ENCODE peak calls at places on chromosomes 5 and 9, in six cellular contexts. One of them, this sample, is unnamed. For H3K9me3, the result is how much of the 10 kb centered on the place peaks cover.

GRCh38 chr9:114988962-114989599 is 58.7 kb upstream of the TNFSF8 start:
- DNase-seq in Peyer's patch: no peak
- DNase-seq in CD8-positive, alpha-beta T cell: no peak
- DNase-seq in uterus: no peak
- DNase-seq in right atrium auricular region: no peak
- DNase-seq in left lung: no peak
- DNase-seq in this sample: no peak

GRCh38 chr5:150122158-150122510 is 33.5 kb downstream of the PDGFRB start:
- DNase-seq in Peyer's patch: no peak
- DNase-seq in CD8-positive, alpha-beta T cell: no peak
- DNase-seq in uterus: peak
- DNase-seq in right atrium auricular region: no peak
- DNase-seq in left lung: peak
- DNase-seq in this sample: peak

GRCh38 chr5:59923465-59923864 is 29.9 kb upstream of the PDE4D start:
- DNase-seq in Peyer's patch: no peak
- DNase-seq in CD8-positive, alpha-beta T cell: no peak
- DNase-seq in uterus: no peak
- DNase-seq in right atrium auricular region: no peak
- DNase-seq in left lung: no peak
- DNase-seq in this sample: no peak

GRCh38 chr5:177230660-177231059 is 72.9 kb downstream of the RAB24 start:
- DNase-seq in Peyer's patch: no peak
- DNase-seq in CD8-positive, alpha-beta T cell: no peak
- DNase-seq in uterus: no peak
- DNase-seq in right atrium auricular region: no peak
- DNase-seq in left lung: no peak
- DNase-seq in this sample: no peak

GRCh38 chr5:113249216-113249615 is 185.6 kb downstream of the TSSK1B start:
- DNase-seq in Peyer's patch: no peak
- DNase-seq in CD8-positive, alpha-beta T cell: no peak
- DNase-seq in uterus: no peak
- DNase-seq in right atrium auricular region: no peak
- DNase-seq in left lung: no peak
- DNase-seq in this sample: no peak

GRCh38 chr5:57817001-57817453 is 334.4 kb upstream of the ACTBL2 start:
- DNase-seq in Peyer's patch: no peak
- DNase-seq in CD8-positive, alpha-beta T cell: no peak
- DNase-seq in uterus: no peak
- DNase-seq in right atrium auricular region: no peak
- DNase-seq in left lung: no peak
- DNase-seq in this sample: no peak

GRCh38 chr5:138668451-138668850 is 84.8 kb upstream of the CTNNA1 start:
- DNase-seq in Peyer's patch: no peak
- DNase-seq in CD8-positive, alpha-beta T cell: peak
- DNase-seq in uterus: no peak
- DNase-seq in right atrium auricular region: no peak
- DNase-seq in left lung: no peak
- DNase-seq in this sample: no peak

GRCh38 chr5:156147251-156147947 is 179.6 kb upstream of the SGCD start:
- DNase-seq in Peyer's patch: no peak
- DNase-seq in CD8-positive, alpha-beta T cell: no peak
- DNase-seq in uterus: no peak
- DNase-seq in right atrium auricular region: no peak
- DNase-seq in left lung: no peak
- DNase-seq in this sample: no peak

GRCh38 chr5:61139931-61140330 is 22.3 kb downstream of the SMIM15 start:
- DNase-seq in Peyer's patch: no peak
- DNase-seq in CD8-positive, alpha-beta T cell: no peak
- DNase-seq in uterus: no peak
- DNase-seq in right atrium auricular region: no peak
- DNase-seq in left lung: no peak
- DNase-seq in this sample: no peak

GRCh38 chr5:56410696-56411095 is 177.6 kb upstream of the ANKRD55 start:
- DNase-seq in Peyer's patch: no peak
- DNase-seq in CD8-positive, alpha-beta T cell: no peak
- DNase-seq in uterus: no peak
- DNase-seq in right atrium auricular region: no peak
- DNase-seq in left lung: no peak
- DNase-seq in this sample: no peak

GRCh38 chr5:58872670-58873273 is 289.9 kb downstream of the RAB3C start:
- DNase-seq in Peyer's patch: no peak
- DNase-seq in CD8-positive, alpha-beta T cell: no peak
- DNase-seq in uterus: no peak
- DNase-seq in right atrium auricular region: no peak
- DNase-seq in left lung: no peak
- DNase-seq in this sample: no peak

GRCh38 chr5:68531970-68532369 is 316.4 kb downstream of the PIK3R1 start:
- DNase-seq in Peyer's patch: no peak
- DNase-seq in CD8-positive, alpha-beta T cell: no peak
- DNase-seq in uterus: no peak
- DNase-seq in right atrium auricular region: no peak
- DNase-seq in left lung: no peak
- DNase-seq in this sample: no peak

GRCh38 chr5:131186561-131187256 is 16.0 kb downstream of the LYRM7 start:
- DNase-seq in Peyer's patch: no peak
- DNase-seq in CD8-positive, alpha-beta T cell: no peak
- DNase-seq in uterus: no peak
- DNase-seq in right atrium auricular region: no peak
- DNase-seq in left lung: no peak
- DNase-seq in this sample: no peak

GRCh38 chr5:160458971-160459800 is 37.5 kb downstream of the PTTG1 start:
- DNase-seq in Peyer's patch: no peak
- DNase-seq in CD8-positive, alpha-beta T cell: no peak
- DNase-seq in uterus: no peak
- DNase-seq in right atrium auricular region: no peak
- DNase-seq in left lung: no peak
- DNase-seq in this sample: no peak

GRCh38 chr9:16371306-16371705 is 499.2 kb downstream of the BNC2 start:
- DNase-seq in Peyer's patch: no peak
- DNase-seq in CD8-positive, alpha-beta T cell: peak
- DNase-seq in uterus: no peak
- DNase-seq in right atrium auricular region: peak
- DNase-seq in left lung: no peak
- DNase-seq in this sample: no peak

GRCh38 chr5:44388504-44389409 is 463 bp downstream of the FGF10 start:
- DNase-seq in Peyer's patch: no peak
- DNase-seq in CD8-positive, alpha-beta T cell: no peak
- DNase-seq in uterus: peak
- DNase-seq in right atrium auricular region: no peak
- DNase-seq in left lung: peak
- DNase-seq in this sample: no peak

GRCh38 chr5:180097163-180097894 is 25.8 kb upstream of the RNF130 start:
- DNase-seq in Peyer's patch: no peak
- DNase-seq in CD8-positive, alpha-beta T cell: no peak
- DNase-seq in uterus: no peak
- DNase-seq in right atrium auricular region: no peak
- DNase-seq in left lung: no peak
- DNase-seq in this sample: no peak

GRCh38 chr5:39399135-39400036 is 25.4 kb downstream of the DAB2 start:
- DNase-seq in Peyer's patch: no peak
- DNase-seq in CD8-positive, alpha-beta T cell: no peak
- DNase-seq in uterus: no peak
- DNase-seq in right atrium auricular region: no peak
- DNase-seq in left lung: no peak
- DNase-seq in this sample: no peak

GRCh38 chr5:78915170-78915569 is 69.9 kb downstream of the ARSB start:
- DNase-seq in Peyer's patch: no peak
- DNase-seq in CD8-positive, alpha-beta T cell: no peak
- DNase-seq in uterus: no peak
- DNase-seq in right atrium auricular region: no peak
- DNase-seq in left lung: no peak
- DNase-seq in this sample: no peak

GRCh38 chr5:171984748-171985419 is 21.6 kb downstream of the FBXW11 start:
- DNase-seq in Peyer's patch: no peak
- DNase-seq in CD8-positive, alpha-beta T cell: peak
- DNase-seq in uterus: no peak
- DNase-seq in right atrium auricular region: no peak
- DNase-seq in left lung: no peak
- DNase-seq in this sample: no peak

GRCh38 chr5:45385321-45386058 is 310.7 kb downstream of the HCN1 start:
- DNase-seq in Peyer's patch: no peak
- DNase-seq in CD8-positive, alpha-beta T cell: no peak
- DNase-seq in uterus: no peak
- DNase-seq in right atrium auricular region: no peak
- DNase-seq in left lung: no peak
- DNase-seq in this sample: no peak

GRCh38 chr5:74943905-74944304 is 77.7 kb upstream of the FAM169A start:
- DNase-seq in Peyer's patch: no peak
- DNase-seq in CD8-positive, alpha-beta T cell: no peak
- DNase-seq in uterus: no peak
- DNase-seq in right atrium auricular region: no peak
- DNase-seq in left lung: no peak
- DNase-seq in this sample: no peak

GRCh38 chr5:68593211-68593701 is 377.7 kb downstream of the PIK3R1 start:
- DNase-seq in Peyer's patch: no peak
- DNase-seq in CD8-positive, alpha-beta T cell: no peak
- DNase-seq in uterus: no peak
- DNase-seq in right atrium auricular region: no peak
- DNase-seq in left lung: no peak
- DNase-seq in this sample: no peak

GRCh38 chr5:88503065-88503394 is 234.4 kb upstream of the TMEM161B start:
- DNase-seq in Peyer's patch: no peak
- DNase-seq in CD8-positive, alpha-beta T cell: no peak
- DNase-seq in uterus: no peak
- DNase-seq in right atrium auricular region: no peak
- DNase-seq in left lung: no peak
- DNase-seq in this sample: no peak

GRCh38 chr5:115350892-115351291 is 54.4 kb upstream of the CCDC112 start:
- DNase-seq in Peyer's patch: no peak
- DNase-seq in CD8-positive, alpha-beta T cell: no peak
- DNase-seq in uterus: no peak
- DNase-seq in right atrium auricular region: no peak
- DNase-seq in left lung: no peak
- DNase-seq in this sample: no peak

GRCh38 chr9:68706579-68707201 is 1.6 kb downstream of the PIP5K1B start:
- DNase-seq in Peyer's patch: no peak
- DNase-seq in CD8-positive, alpha-beta T cell: no peak
- DNase-seq in uterus: no peak
- DNase-seq in right atrium auricular region: no peak
- DNase-seq in left lung: no peak
- DNase-seq in this sample: no peak
- H3K4me3 ChIP-seq in Peyer's patch: peak
- H3K4me3 ChIP-seq in CD8-positive, alpha-beta T cell: no peak
- H3K4me3 ChIP-seq in uterus: no peak
- H3K4me3 ChIP-seq in right atrium auricular region: peak
- H3K4me3 ChIP-seq in left lung: peak
- H3K4me3 ChIP-seq in this sample: peak

DNA sequence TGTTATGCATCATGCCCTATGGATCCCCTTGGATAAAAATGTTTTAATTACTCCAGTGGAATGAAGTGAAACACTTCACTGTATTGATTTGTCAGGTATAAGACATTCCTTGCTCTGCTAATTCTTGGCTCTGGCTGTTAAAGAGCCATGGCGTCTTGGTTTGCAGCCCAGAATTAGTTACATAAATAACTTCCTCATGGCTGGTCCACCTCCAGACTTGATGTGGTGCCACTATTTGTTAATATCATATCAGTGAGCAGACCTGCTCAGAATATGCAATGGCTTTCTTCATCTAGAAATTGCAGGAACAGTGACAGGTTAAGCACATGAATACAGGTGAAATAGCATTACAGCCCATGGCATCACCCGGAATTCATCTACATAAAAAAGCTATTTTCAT is 446.9 kb upstream of the GRIN3A start:
- DNase-seq in Peyer's patch: no peak
- DNase-seq in CD8-positive, alpha-beta T cell: no peak
- DNase-seq in uterus: no peak
- DNase-seq in right atrium auricular region: no peak
- DNase-seq in left lung: no peak
- DNase-seq in this sample: no peak
- H3K9me3 ChIP-seq in Peyer's patch: under half
- H3K9me3 ChIP-seq in CD8-positive, alpha-beta T cell: under half
- H3K9me3 ChIP-seq in uterus: under half
- H3K9me3 ChIP-seq in right atrium auricular region: under half
- H3K9me3 ChIP-seq in left lung: under half
- H3K9me3 ChIP-seq in this sample: under half

GRCh38 chr9:104991144-104991953 is 63.4 kb upstream of the ABCA1 start:
- DNase-seq in Peyer's patch: peak
- DNase-seq in CD8-positive, alpha-beta T cell: peak
- DNase-seq in uterus: peak
- DNase-seq in right atrium auricular region: peak
- DNase-seq in left lung: peak
- DNase-seq in this sample: peak
- TF ChIP-seq CTCF in Peyer's patch: no peak
- TF ChIP-seq CTCF in CD8-positive, alpha-beta T cell: no peak
- TF ChIP-seq CTCF in uterus: no peak
- TF ChIP-seq CTCF in right atrium auricular region: no peak
- TF ChIP-seq CTCF in left lung: no peak
- TF ChIP-seq CTCF in this sample: no peak

GRCh38 chr9:117494401-117495130 is 79.7 kb upstream of the ASTN2 start:
- DNase-seq in Peyer's patch: no peak
- DNase-seq in CD8-positive, alpha-beta T cell: no peak
- DNase-seq in uterus: no peak
- DNase-seq in right atrium auricular region: no peak
- DNase-seq in left lung: no peak
- DNase-seq in this sample: no peak
- H3K4me3 ChIP-seq in Peyer's patch: no peak
- H3K4me3 ChIP-seq in CD8-positive, alpha-beta T cell: no peak
- H3K4me3 ChIP-seq in uterus: no peak
- H3K4me3 ChIP-seq in right atrium auricular region: no peak
- H3K4me3 ChIP-seq in left lung: no peak
- H3K4me3 ChIP-seq in this sample: no peak

DNA sequence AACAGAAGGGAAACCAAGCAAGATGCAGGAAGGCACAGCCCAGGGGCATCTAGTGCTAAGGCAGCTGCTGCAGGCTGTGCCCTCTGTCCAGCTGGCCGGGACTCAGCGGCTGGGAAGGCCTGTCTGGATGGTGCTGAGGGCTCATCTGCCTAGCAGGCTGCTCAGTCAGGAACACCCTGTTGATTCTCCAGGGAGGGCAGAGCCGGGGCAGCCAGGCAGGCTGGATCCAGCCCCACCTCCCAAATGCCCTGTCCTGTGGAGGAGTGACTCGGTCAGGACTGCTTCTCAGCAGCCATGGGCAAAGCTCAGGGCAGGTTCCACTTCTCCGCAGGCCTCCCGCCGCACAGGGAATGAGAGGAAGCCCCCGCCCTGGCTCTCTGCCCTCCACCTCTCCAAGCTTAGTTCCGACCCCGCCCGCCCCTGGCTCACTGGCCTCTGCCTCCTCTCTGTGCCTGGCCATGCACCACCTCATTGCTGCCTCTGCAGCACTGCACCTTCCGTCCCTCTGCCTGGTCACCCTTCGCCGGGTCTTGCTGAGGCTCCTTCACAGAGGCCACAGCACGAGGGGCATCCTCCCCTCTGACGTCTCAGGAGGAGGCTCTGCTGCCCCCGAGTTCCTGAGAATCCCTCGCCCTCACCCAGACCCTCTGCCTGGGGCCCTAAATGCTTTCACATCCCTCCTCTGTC is 7.6 kb upstream of the LCN9 start:
- DNase-seq in Peyer's patch: no peak
- DNase-seq in CD8-positive, alpha-beta T cell: no peak
- DNase-seq in uterus: no peak
- DNase-seq in right atrium auricular region: no peak
- DNase-seq in left lung: no peak
- DNase-seq in this sample: no peak
- H3K9me3 ChIP-seq in Peyer's patch: under half
- H3K9me3 ChIP-seq in CD8-positive, alpha-beta T cell: under half
- H3K9me3 ChIP-seq in uterus: under half
- H3K9me3 ChIP-seq in right atrium auricular region: under half
- H3K9me3 ChIP-seq in left lung: under half
- H3K9me3 ChIP-seq in this sample: under half

GRCh38 chr5:153802419-153802818 is 236.3 kb downstream of the FAM114A2 start:
- DNase-seq in Peyer's patch: no peak
- DNase-seq in CD8-positive, alpha-beta T cell: no peak
- DNase-seq in uterus: no peak
- DNase-seq in right atrium auricular region: no peak
- DNase-seq in left lung: no peak
- DNase-seq in this sample: no peak
- TF ChIP-seq CTCF in Peyer's patch: no peak
- TF ChIP-seq CTCF in CD8-positive, alpha-beta T cell: no peak
- TF ChIP-seq CTCF in uterus: no peak
- TF ChIP-seq CTCF in right atrium auricular region: no peak
- TF ChIP-seq CTCF in left lung: no peak
- TF ChIP-seq CTCF in this sample: no peak